ENCODE peak calls at places on chromosomes 11 and 22, in eight cellular contexts. One of them, this sample, is unnamed.

GRCh38 chr11:95375451-95375850 is 144.4 kb upstream of the SESN3 start:
- DNase-seq in DMS79 treated with DMSO at 0.1 percent for 48 hours: no peak
- DNase-seq in effector CD8-positive, alpha-beta T cell: no peak
- DNase-seq in fibroblast of villous mesenchyme: no peak
- DNase-seq in endothelial cell of umbilical vein: no peak
- DNase-seq in body of pancreas: no peak
- DNase-seq in Calu3: no peak
- DNase-seq in stimulated activated effector memory CD8-positive, alpha-beta T cell treated with anti-CD3 and anti-CD28 coated beads, Interleukin-12 subunit alpha, Interleukin-12 subunit beta, amount 100 ng/mL, for 72 hours: no peak
- DNase-seq in this sample: no peak

GRCh38 chr11:24585192-24585591 is 88.3 kb downstream of the LUZP2 start:
- DNase-seq in endothelial cell of umbilical vein: peak; percentile 54
- DNase-seq in fibroblast of villous mesenchyme: no peak
- DNase-seq in stimulated activated effector memory CD8-positive, alpha-beta T cell treated with anti-CD3 and anti-CD28 coated beads, Interleukin-12 subunit alpha, Interleukin-12 subunit beta, amount 100 ng/mL, for 72 hours: no peak
- DNase-seq in Calu3: no peak
- DNase-seq in DMS79 treated with DMSO at 0.1 percent for 48 hours: no peak
- DNase-seq in body of pancreas: no peak
- DNase-seq in effector CD8-positive, alpha-beta T cell: no peak
- DNase-seq in this sample: no peak

GRCh38 chr11:42407379-42407778 is 904.4 kb upstream of the API5 start:
- DNase-seq in Calu3: no peak
- DNase-seq in endothelial cell of umbilical vein: peak; percentile 13
- DNase-seq in stimulated activated effector memory CD8-positive, alpha-beta T cell treated with anti-CD3 and anti-CD28 coated beads, Interleukin-12 subunit alpha, Interleukin-12 subunit beta, amount 100 ng/mL, for 72 hours: no peak
- DNase-seq in body of pancreas: peak; percentile 5
- DNase-seq in fibroblast of villous mesenchyme: no peak
- DNase-seq in DMS79 treated with DMSO at 0.1 percent for 48 hours: no peak
- DNase-seq in effector CD8-positive, alpha-beta T cell: no peak
- DNase-seq in this sample: no peak

GRCh38 chr11:133957926-133958325 is 1.2 kb upstream of the IGSF9B start:
- DNase-seq in effector CD8-positive, alpha-beta T cell: no peak
- DNase-seq in stimulated activated effector memory CD8-positive, alpha-beta T cell treated with anti-CD3 and anti-CD28 coated beads, Interleukin-12 subunit alpha, Interleukin-12 subunit beta, amount 100 ng/mL, for 72 hours: no peak
- DNase-seq in DMS79 treated with DMSO at 0.1 percent for 48 hours: peak; percentile 67
- DNase-seq in fibroblast of villous mesenchyme: no peak
- DNase-seq in body of pancreas: no peak
- DNase-seq in Calu3: no peak
- DNase-seq in endothelial cell of umbilical vein: no peak
- DNase-seq in this sample: peak; percentile 55

GRCh38 chr11:60204922-60205321 is 22.0 kb upstream of the MS4A6A start:
- DNase-seq in endothelial cell of umbilical vein: peak; percentile 85
- DNase-seq in effector CD8-positive, alpha-beta T cell: no peak
- DNase-seq in Calu3: no peak
- DNase-seq in stimulated activated effector memory CD8-positive, alpha-beta T cell treated with anti-CD3 and anti-CD28 coated beads, Interleukin-12 subunit alpha, Interleukin-12 subunit beta, amount 100 ng/mL, for 72 hours: no peak
- DNase-seq in DMS79 treated with DMSO at 0.1 percent for 48 hours: no peak
- DNase-seq in fibroblast of villous mesenchyme: no peak
- DNase-seq in body of pancreas: no peak
- DNase-seq in this sample: no peak

GRCh38 chr11:113419426-113420003 is 31.9 kb downstream of the ANKK1 start:
- DNase-seq in body of pancreas: no peak
- DNase-seq in effector CD8-positive, alpha-beta T cell: no peak
- DNase-seq in Calu3: no peak
- DNase-seq in endothelial cell of umbilical vein: no peak
- DNase-seq in fibroblast of villous mesenchyme: no peak
- DNase-seq in stimulated activated effector memory CD8-positive, alpha-beta T cell treated with anti-CD3 and anti-CD28 coated beads, Interleukin-12 subunit alpha, Interleukin-12 subunit beta, amount 100 ng/mL, for 72 hours: no peak
- DNase-seq in DMS79 treated with DMSO at 0.1 percent for 48 hours: no peak
- DNase-seq in this sample: no peak

GRCh38 chr11:42913731-42914130 is 398.1 kb upstream of the API5 start:
- DNase-seq in endothelial cell of umbilical vein: no peak
- DNase-seq in fibroblast of villous mesenchyme: no peak
- DNase-seq in stimulated activated effector memory CD8-positive, alpha-beta T cell treated with anti-CD3 and anti-CD28 coated beads, Interleukin-12 subunit alpha, Interleukin-12 subunit beta, amount 100 ng/mL, for 72 hours: no peak
- DNase-seq in effector CD8-positive, alpha-beta T cell: no peak
- DNase-seq in body of pancreas: no peak
- DNase-seq in DMS79 treated with DMSO at 0.1 percent for 48 hours: no peak
- DNase-seq in Calu3: no peak
- DNase-seq in this sample: no peak

GRCh38 chr11:61022311-61023085 is 51.0 kb downstream of the CD6 start:
- DNase-seq in stimulated activated effector memory CD8-positive, alpha-beta T cell treated with anti-CD3 and anti-CD28 coated beads, Interleukin-12 subunit alpha, Interleukin-12 subunit beta, amount 100 ng/mL, for 72 hours: no peak
- DNase-seq in endothelial cell of umbilical vein: no peak
- DNase-seq in Calu3: no peak
- DNase-seq in DMS79 treated with DMSO at 0.1 percent for 48 hours: peak; percentile 24
- DNase-seq in body of pancreas: no peak
- DNase-seq in fibroblast of villous mesenchyme: no peak
- DNase-seq in effector CD8-positive, alpha-beta T cell: no peak
- DNase-seq in this sample: no peak

GRCh38 chr11:76288166-76288978 is 82.1 kb upstream of the WNT11 start:
- DNase-seq in stimulated activated effector memory CD8-positive, alpha-beta T cell treated with anti-CD3 and anti-CD28 coated beads, Interleukin-12 subunit alpha, Interleukin-12 subunit beta, amount 100 ng/mL, for 72 hours: no peak
- DNase-seq in fibroblast of villous mesenchyme: no peak
- DNase-seq in body of pancreas: no peak
- DNase-seq in effector CD8-positive, alpha-beta T cell: no peak
- DNase-seq in DMS79 treated with DMSO at 0.1 percent for 48 hours: no peak
- DNase-seq in Calu3: no peak
- DNase-seq in endothelial cell of umbilical vein: peak; percentile 61
- DNase-seq in this sample: no peak

GRCh38 chr11:12556788-12557384 is 117.3 kb upstream of the TEAD1 start:
- DNase-seq in fibroblast of villous mesenchyme: peak; percentile 95
- DNase-seq in body of pancreas: peak; percentile 80
- DNase-seq in Calu3: no peak
- DNase-seq in effector CD8-positive, alpha-beta T cell: no peak
- DNase-seq in stimulated activated effector memory CD8-positive, alpha-beta T cell treated with anti-CD3 and anti-CD28 coated beads, Interleukin-12 subunit alpha, Interleukin-12 subunit beta, amount 100 ng/mL, for 72 hours: no peak
- DNase-seq in DMS79 treated with DMSO at 0.1 percent for 48 hours: no peak
- DNase-seq in endothelial cell of umbilical vein: peak; percentile 69
- DNase-seq in this sample: peak; percentile 88

GRCh38 chr11:63536669-63537292 is at the start of gene PLAAT4:
- DNase-seq in effector CD8-positive, alpha-beta T cell: peak; percentile 4
- DNase-seq in body of pancreas: peak; percentile 50
- DNase-seq in stimulated activated effector memory CD8-positive, alpha-beta T cell treated with anti-CD3 and anti-CD28 coated beads, Interleukin-12 subunit alpha, Interleukin-12 subunit beta, amount 100 ng/mL, for 72 hours: peak; percentile 69
- DNase-seq in Calu3: peak; percentile 29
- DNase-seq in DMS79 treated with DMSO at 0.1 percent for 48 hours: peak; percentile 56
- DNase-seq in endothelial cell of umbilical vein: peak; percentile 50
- DNase-seq in fibroblast of villous mesenchyme: peak; percentile 89
- DNase-seq in this sample: no peak

GRCh38 chr11:75689861-75690641 is 21.2 kb upstream of the MAP6 start:
- DNase-seq in body of pancreas: no peak
- DNase-seq in effector CD8-positive, alpha-beta T cell: no peak
- DNase-seq in endothelial cell of umbilical vein: no peak
- DNase-seq in DMS79 treated with DMSO at 0.1 percent for 48 hours: no peak
- DNase-seq in fibroblast of villous mesenchyme: no peak
- DNase-seq in Calu3: no peak
- DNase-seq in stimulated activated effector memory CD8-positive, alpha-beta T cell treated with anti-CD3 and anti-CD28 coated beads, Interleukin-12 subunit alpha, Interleukin-12 subunit beta, amount 100 ng/mL, for 72 hours: no peak
- DNase-seq in this sample: no peak

GRCh38 chr22:47337161-47337621 is 574.7 kb downstream of the TBC1D22A start:
- DNase-seq in effector CD8-positive, alpha-beta T cell: no peak
- DNase-seq in body of pancreas: peak; percentile 21
- DNase-seq in Calu3: peak; percentile 59
- DNase-seq in stimulated activated effector memory CD8-positive, alpha-beta T cell treated with anti-CD3 and anti-CD28 coated beads, Interleukin-12 subunit alpha, Interleukin-12 subunit beta, amount 100 ng/mL, for 72 hours: no peak
- DNase-seq in DMS79 treated with DMSO at 0.1 percent for 48 hours: peak; percentile 58
- DNase-seq in fibroblast of villous mesenchyme: peak; percentile 84
- DNase-seq in endothelial cell of umbilical vein: peak; percentile 18
- DNase-seq in this sample: peak; percentile 59

GRCh38 chr22:34972498-34972897 is 93.5 kb upstream of the ISX start:
- DNase-seq in fibroblast of villous mesenchyme: no peak
- DNase-seq in Calu3: no peak
- DNase-seq in DMS79 treated with DMSO at 0.1 percent for 48 hours: no peak
- DNase-seq in stimulated activated effector memory CD8-positive, alpha-beta T cell treated with anti-CD3 and anti-CD28 coated beads, Interleukin-12 subunit alpha, Interleukin-12 subunit beta, amount 100 ng/mL, for 72 hours: no peak
- DNase-seq in body of pancreas: no peak
- DNase-seq in effector CD8-positive, alpha-beta T cell: no peak
- DNase-seq in endothelial cell of umbilical vein: no peak
- DNase-seq in this sample: no peak

GRCh38 chr11:69603163-69603836 is 37.7 kb upstream of the CCND1 start:
- DNase-seq in fibroblast of villous mesenchyme: no peak
- DNase-seq in body of pancreas: no peak
- DNase-seq in endothelial cell of umbilical vein: no peak
- DNase-seq in stimulated activated effector memory CD8-positive, alpha-beta T cell treated with anti-CD3 and anti-CD28 coated beads, Interleukin-12 subunit alpha, Interleukin-12 subunit beta, amount 100 ng/mL, for 72 hours: no peak
- DNase-seq in effector CD8-positive, alpha-beta T cell: no peak
- DNase-seq in Calu3: no peak
- DNase-seq in DMS79 treated with DMSO at 0.1 percent for 48 hours: no peak
- DNase-seq in this sample: no peak

GRCh38 chr11:14425621-14426020 is 66.6 kb upstream of the RRAS2 start:
- DNase-seq in DMS79 treated with DMSO at 0.1 percent for 48 hours: no peak
- DNase-seq in fibroblast of villous mesenchyme: no peak
- DNase-seq in Calu3: no peak
- DNase-seq in stimulated activated effector memory CD8-positive, alpha-beta T cell treated with anti-CD3 and anti-CD28 coated beads, Interleukin-12 subunit alpha, Interleukin-12 subunit beta, amount 100 ng/mL, for 72 hours: no peak
- DNase-seq in effector CD8-positive, alpha-beta T cell: no peak
- DNase-seq in body of pancreas: no peak
- DNase-seq in endothelial cell of umbilical vein: no peak
- DNase-seq in this sample: no peak

GRCh38 chr22:41766476-41766875 is 34.0 kb upstream of the CCDC134 start:
- DNase-seq in stimulated activated effector memory CD8-positive, alpha-beta T cell treated with anti-CD3 and anti-CD28 coated beads, Interleukin-12 subunit alpha, Interleukin-12 subunit beta, amount 100 ng/mL, for 72 hours: no peak
- DNase-seq in endothelial cell of umbilical vein: no peak
- DNase-seq in effector CD8-positive, alpha-beta T cell: no peak
- DNase-seq in DMS79 treated with DMSO at 0.1 percent for 48 hours: no peak
- DNase-seq in Calu3: no peak
- DNase-seq in fibroblast of villous mesenchyme: no peak
- DNase-seq in body of pancreas: no peak
- DNase-seq in this sample: no peak

GRCh38 chr11:106999203-106999602 is 19.1 kb downstream of the GUCY1A2 start:
- DNase-seq in fibroblast of villous mesenchyme: no peak
- DNase-seq in DMS79 treated with DMSO at 0.1 percent for 48 hours: no peak
- DNase-seq in Calu3: no peak
- DNase-seq in effector CD8-positive, alpha-beta T cell: no peak
- DNase-seq in endothelial cell of umbilical vein: no peak
- DNase-seq in body of pancreas: no peak
- DNase-seq in stimulated activated effector memory CD8-positive, alpha-beta T cell treated with anti-CD3 and anti-CD28 coated beads, Interleukin-12 subunit alpha, Interleukin-12 subunit beta, amount 100 ng/mL, for 72 hours: no peak
- DNase-seq in this sample: no peak

GRCh38 chr11:67002921-67003411 is 20.0 kb upstream of the SYT12 start:
- DNase-seq in stimulated activated effector memory CD8-positive, alpha-beta T cell treated with anti-CD3 and anti-CD28 coated beads, Interleukin-12 subunit alpha, Interleukin-12 subunit beta, amount 100 ng/mL, for 72 hours: no peak
- DNase-seq in effector CD8-positive, alpha-beta T cell: no peak
- DNase-seq in Calu3: no peak
- DNase-seq in body of pancreas: peak; percentile 7
- DNase-seq in fibroblast of villous mesenchyme: no peak
- DNase-seq in DMS79 treated with DMSO at 0.1 percent for 48 hours: no peak
- DNase-seq in endothelial cell of umbilical vein: no peak
- DNase-seq in this sample: no peak